ENCODE peak calls at places on chromosomes 1 and 21, in five cellular contexts. One of them, this sample, is unnamed.

GRCh38 chr1:243470492-243470891 is 214.7 kb downstream of the SDCCAG8 start:
- DNase-seq in NCI-H774: peak; percentile 18
- DNase-seq in stimulated activated CD8-positive, alpha-beta memory T cell treated with anti-CD3 and anti-CD28 coated beads, Interleukin-12 subunit alpha, Interleukin-12 subunit beta, amount 100 ng/mL, for 4 hours: no peak
- DNase-seq in psoas muscle: no peak
- DNase-seq in germinal center: no peak
- DNase-seq in this sample: no peak

GRCh38 chr1:156412653-156413309 is 43.8 kb downstream of the RHBG start:
- DNase-seq in NCI-H774: no peak
- DNase-seq in stimulated activated CD8-positive, alpha-beta memory T cell treated with anti-CD3 and anti-CD28 coated beads, Interleukin-12 subunit alpha, Interleukin-12 subunit beta, amount 100 ng/mL, for 4 hours: no peak
- DNase-seq in psoas muscle: no peak
- DNase-seq in germinal center: no peak
- DNase-seq in this sample: no peak

GRCh38 chr1:170355267-170355801 is 176.6 kb upstream of the GORAB start:
- DNase-seq in stimulated activated CD8-positive, alpha-beta memory T cell treated with anti-CD3 and anti-CD28 coated beads, Interleukin-12 subunit alpha, Interleukin-12 subunit beta, amount 100 ng/mL, for 4 hours: no peak
- DNase-seq in psoas muscle: no peak
- DNase-seq in germinal center: no peak
- DNase-seq in NCI-H774: no peak
- DNase-seq in this sample: no peak

GRCh38 chr1:41672173-41672572 is 187.7 kb upstream of the EDN2 start:
- DNase-seq in NCI-H774: no peak
- DNase-seq in psoas muscle: no peak
- DNase-seq in stimulated activated CD8-positive, alpha-beta memory T cell treated with anti-CD3 and anti-CD28 coated beads, Interleukin-12 subunit alpha, Interleukin-12 subunit beta, amount 100 ng/mL, for 4 hours: no peak
- DNase-seq in germinal center: no peak
- DNase-seq in this sample: no peak

GRCh38 chr1:232393834-232394146 is 236.1 kb downstream of the SIPA1L2 start:
- DNase-seq in NCI-H774: no peak
- DNase-seq in stimulated activated CD8-positive, alpha-beta memory T cell treated with anti-CD3 and anti-CD28 coated beads, Interleukin-12 subunit alpha, Interleukin-12 subunit beta, amount 100 ng/mL, for 4 hours: no peak
- DNase-seq in psoas muscle: no peak
- DNase-seq in germinal center: no peak
- DNase-seq in this sample: no peak

GRCh38 chr1:222582099-222582774 is 7.5 kb downstream of the TAF1A start:
- DNase-seq in germinal center: no peak
- DNase-seq in NCI-H774: no peak
- DNase-seq in psoas muscle: no peak
- DNase-seq in stimulated activated CD8-positive, alpha-beta memory T cell treated with anti-CD3 and anti-CD28 coated beads, Interleukin-12 subunit alpha, Interleukin-12 subunit beta, amount 100 ng/mL, for 4 hours: no peak
- DNase-seq in this sample: no peak

GRCh38 chr1:236168716-236169429 is 26.5 kb downstream of the GPR137B start:
- DNase-seq in psoas muscle: peak; percentile 67
- DNase-seq in NCI-H774: peak; percentile 42
- DNase-seq in stimulated activated CD8-positive, alpha-beta memory T cell treated with anti-CD3 and anti-CD28 coated beads, Interleukin-12 subunit alpha, Interleukin-12 subunit beta, amount 100 ng/mL, for 4 hours: no peak
- DNase-seq in germinal center: peak; percentile 34
- DNase-seq in this sample: no peak

GRCh38 chr1:111733183-111733995 is 5.8 kb downstream of the INKA2 start:
- DNase-seq in psoas muscle: peak; percentile 88
- DNase-seq in NCI-H774: no peak
- DNase-seq in germinal center: no peak
- DNase-seq in stimulated activated CD8-positive, alpha-beta memory T cell treated with anti-CD3 and anti-CD28 coated beads, Interleukin-12 subunit alpha, Interleukin-12 subunit beta, amount 100 ng/mL, for 4 hours: no peak
- DNase-seq in this sample: no peak

GRCh38 chr1:101188311-101188710 is 48.5 kb upstream of the S1PR1 start:
- DNase-seq in psoas muscle: no peak
- DNase-seq in germinal center: no peak
- DNase-seq in NCI-H774: no peak
- DNase-seq in stimulated activated CD8-positive, alpha-beta memory T cell treated with anti-CD3 and anti-CD28 coated beads, Interleukin-12 subunit alpha, Interleukin-12 subunit beta, amount 100 ng/mL, for 4 hours: no peak
- DNase-seq in this sample: no peak

GRCh38 chr1:235945775-235946565 is 79.3 kb upstream of the LYST start:
- DNase-seq in stimulated activated CD8-positive, alpha-beta memory T cell treated with anti-CD3 and anti-CD28 coated beads, Interleukin-12 subunit alpha, Interleukin-12 subunit beta, amount 100 ng/mL, for 4 hours: no peak
- DNase-seq in germinal center: peak; percentile 40
- DNase-seq in psoas muscle: no peak
- DNase-seq in NCI-H774: no peak
- DNase-seq in this sample: no peak

GRCh38 chr1:143643148-143643885 is 328.5 kb downstream of the FAM72C start:
- DNase-seq in NCI-H774: no peak
- DNase-seq in psoas muscle: no peak
- DNase-seq in stimulated activated CD8-positive, alpha-beta memory T cell treated with anti-CD3 and anti-CD28 coated beads, Interleukin-12 subunit alpha, Interleukin-12 subunit beta, amount 100 ng/mL, for 4 hours: no peak
- DNase-seq in germinal center: no peak
- DNase-seq in this sample: no peak

GRCh38 chr1:20248954-20249612 is 41.6 kb upstream of the VWA5B1 start:
- DNase-seq in NCI-H774: no peak
- DNase-seq in psoas muscle: no peak
- DNase-seq in germinal center: no peak
- DNase-seq in stimulated activated CD8-positive, alpha-beta memory T cell treated with anti-CD3 and anti-CD28 coated beads, Interleukin-12 subunit alpha, Interleukin-12 subunit beta, amount 100 ng/mL, for 4 hours: no peak
- DNase-seq in this sample: no peak

GRCh38 chr1:216750031-216750627 is 26.9 kb upstream of the ESRRG start:
- DNase-seq in NCI-H774: peak; percentile 76
- DNase-seq in psoas muscle: no peak
- DNase-seq in germinal center: no peak
- DNase-seq in stimulated activated CD8-positive, alpha-beta memory T cell treated with anti-CD3 and anti-CD28 coated beads, Interleukin-12 subunit alpha, Interleukin-12 subunit beta, amount 100 ng/mL, for 4 hours: no peak
- DNase-seq in this sample: no peak

GRCh38 chr1:88731475-88731874 is 47.4 kb downstream of the PKN2 start:
- DNase-seq in germinal center: no peak
- DNase-seq in stimulated activated CD8-positive, alpha-beta memory T cell treated with anti-CD3 and anti-CD28 coated beads, Interleukin-12 subunit alpha, Interleukin-12 subunit beta, amount 100 ng/mL, for 4 hours: no peak
- DNase-seq in psoas muscle: no peak
- DNase-seq in NCI-H774: peak; percentile 31
- DNase-seq in this sample: no peak

GRCh38 chr1:221430133-221430960 is 311.5 kb downstream of the DUSP10 start:
- DNase-seq in psoas muscle: no peak
- DNase-seq in NCI-H774: no peak
- DNase-seq in stimulated activated CD8-positive, alpha-beta memory T cell treated with anti-CD3 and anti-CD28 coated beads, Interleukin-12 subunit alpha, Interleukin-12 subunit beta, amount 100 ng/mL, for 4 hours: no peak
- DNase-seq in germinal center: no peak
- DNase-seq in this sample: no peak

GRCh38 chr21:46065215-46065992 is 32.5 kb upstream of the COL6A2 start:
- DNase-seq in NCI-H774: no peak
- DNase-seq in stimulated activated CD8-positive, alpha-beta memory T cell treated with anti-CD3 and anti-CD28 coated beads, Interleukin-12 subunit alpha, Interleukin-12 subunit beta, amount 100 ng/mL, for 4 hours: no peak
- DNase-seq in germinal center: no peak
- DNase-seq in psoas muscle: peak; percentile 79
- DNase-seq in this sample: no peak

GRCh38 chr1:92784639-92785500 is at the start of gene EVI5:
- DNase-seq in stimulated activated CD8-positive, alpha-beta memory T cell treated with anti-CD3 and anti-CD28 coated beads, Interleukin-12 subunit alpha, Interleukin-12 subunit beta, amount 100 ng/mL, for 4 hours: peak; percentile 33
- DNase-seq in germinal center: peak; percentile 94
- DNase-seq in NCI-H774: peak; percentile 94
- DNase-seq in psoas muscle: peak; percentile 97
- DNase-seq in this sample: peak; percentile 79

GRCh38 chr1:64826991-64827390 is 82.1 kb downstream of the RAVER2 start:
- DNase-seq in germinal center: no peak
- DNase-seq in psoas muscle: no peak
- DNase-seq in stimulated activated CD8-positive, alpha-beta memory T cell treated with anti-CD3 and anti-CD28 coated beads, Interleukin-12 subunit alpha, Interleukin-12 subunit beta, amount 100 ng/mL, for 4 hours: no peak
- DNase-seq in NCI-H774: no peak
- DNase-seq in this sample: no peak